ENCODE peak calls at places on chromosomes 7 and 10, in nine cellular contexts. O is brain microvascular endothelial cell; J is central memory CD4-positive, alpha-beta T cell; N is D341Med; U is GM23248; H is activated CD4-positive, alpha-beta T cell treated with anti-CD3 and anti-CD28 coated beads, Interleukin-2, amount 50 U/mL, for 48 hours; P is lower lobe of right lung; T is hypothalamus; C is hippocampal formation. X is an unnamed sample.

GRCh38 chr7:29921404-29922010 is 68.1 kb downstream of the SCRN1 start:
- DNase-seq in N (peak; percentile 79), H (peak; percentile 39), T (peak; percentile 11), C (peak; percentile 8), P (no peak), U (peak; percentile 67), J (peak; percentile 25), O (peak; percentile 52), X (no peak)

GRCh38 chr10:71132321-71132810 is 80.0 kb upstream of the UNC5B start:
- DNase-seq in N (peak; percentile 4), P (no peak), O (no peak), J (no peak), T (no peak), U (no peak), H (no peak), C (no peak), X (no peak)

GRCh38 chr10:117460846-117461765 is 81.4 kb upstream of the EMX2 start:
- DNase-seq in T (no peak), J (no peak), C (no peak), O (no peak), U (peak; percentile 97), P (no peak), N (no peak), H (no peak), X (no peak)

GRCh38 chr10:3745582-3745981 is 39.4 kb downstream of the KLF6 start:
- DNase-seq in N (no peak), U (no peak), T (no peak), J (no peak), P (no peak), H (no peak), O (no peak), C (no peak), X (no peak)

GRCh38 chr10:30036341-30036740 is 23.0 kb downstream of the JCAD start:
- DNase-seq in P (no peak), O (no peak), N (no peak), C (no peak), U (no peak), H (no peak), J (no peak), T (no peak), X (no peak)

GRCh38 chr10:73506491-73506890 is 10.7 kb upstream of the PPP3CB start:
- DNase-seq in H (no peak), T (no peak), N (no peak), U (peak; percentile 65), C (no peak), J (no peak), P (no peak), O (no peak), X (no peak)

GRCh38 chr10:86105640-86106039 is 261.0 kb downstream of the GRID1 start:
- DNase-seq in P (no peak), T (no peak), U (no peak), O (no peak), C (no peak), J (no peak), H (no peak), N (no peak), X (no peak)

GRCh38 chr7:101166909-101167644 is 1.7 kb upstream of the VGF start:
- DNase-seq in H (no peak), C (no peak), J (no peak), N (no peak), U (no peak), O (no peak), T (no peak), P (no peak), X (no peak)

GRCh38 chr7:110612680-110613079 is 478.2 kb upstream of the LRRN3 start:
- DNase-seq in P (no peak), J (no peak), O (no peak), N (no peak), U (no peak), T (no peak), C (no peak), H (no peak), X (no peak)

GRCh38 chr10:100786591-100786990 is 41.2 kb downstream of the PAX2 start:
- DNase-seq in N (no peak), P (no peak), H (no peak), C (no peak), O (no peak), T (no peak), U (no peak), J (no peak), X (no peak)

GRCh38 chr10:34104829-34105572 is 710.1 kb downstream of the PARD3 start:
- DNase-seq in N (no peak), P (no peak), U (no peak), C (no peak), T (no peak), H (no peak), O (no peak), J (no peak), X (no peak)

GRCh38 chr7:16040381-16040780 is 353.9 kb upstream of the MEOX2 start:
- DNase-seq in N (no peak), C (no peak), J (no peak), P (no peak), H (no peak), T (no peak), O (no peak), U (no peak), X (no peak)

GRCh38 chr10:79417731-79418130 is 27.7 kb downstream of the ZCCHC24 start:
- DNase-seq in O (no peak), N (no peak), P (peak; percentile 35), J (no peak), C (no peak), U (no peak), T (no peak), H (no peak), X (peak; percentile 5)

GRCh38 chr10:29120216-29120615 is 168.7 kb upstream of the LYZL1 start:
- DNase-seq in U (peak; percentile 38), N (no peak), T (no peak), J (no peak), H (no peak), C (no peak), P (no peak), O (peak; percentile 75), X (no peak)

GRCh38 chr10:29473087-29473356 is 161.7 kb downstream of the SVIL start:
- DNase-seq in P (no peak), H (no peak), U (no peak), J (no peak), N (no peak), T (no peak), C (no peak), O (no peak), X (no peak)

GRCh38 chr7:99380032-99380822 is 5.7 kb downstream of the ARPC1B start:
- DNase-seq in J (peak; percentile 36), N (no peak), O (peak; percentile 52), H (peak; percentile 70), U (peak; percentile 85), P (peak; percentile 67), C (peak; percentile 39), T (peak; percentile 33), X (peak; percentile 88)

GRCh38 chr7:105141068-105141467 is 127.1 kb downstream of the KMT2E start:
- DNase-seq in C (no peak), P (no peak), H (no peak), N (peak; percentile 73), O (peak; percentile 28), T (no peak), U (peak; percentile 64), J (no peak), X (no peak)

GRCh38 chr10:335151-335800 is 200.0 kb downstream of the ZMYND11 start:
- DNase-seq in C (no peak), N (no peak), J (no peak), T (no peak), O (no peak), U (peak; percentile 25), H (no peak), P (no peak), X (peak; percentile 15)

GRCh38 chr7:26865094-26865388 is 651 bp upstream of the SKAP2 start:
- DNase-seq in P (peak; percentile 82), T (no peak), U (peak; percentile 88), O (no peak), N (no peak), J (no peak), H (no peak), C (no peak), X (no peak)

GRCh38 chr10:97140284-97140846 is 45.4 kb downstream of the SLIT1 start:
- DNase-seq in J (no peak), U (no peak), O (no peak), N (no peak), P (no peak), T (no peak), C (no peak), H (no peak), X (no peak)

GRCh38 chr10:108250954-108251620 is 1086.6 kb upstream of the SORCS1 start:
- DNase-seq in T (no peak), N (no peak), H (no peak), O (no peak), J (no peak), C (no peak), P (no peak), U (no peak), X (no peak)

GRCh38 chr10:120221873-120222485 is 235.0 kb upstream of the PLPP4 start:
- DNase-seq in H (peak; percentile 6), U (peak; percentile 80), O (peak; percentile 35), P (no peak), C (no peak), J (no peak), T (no peak), N (peak; percentile 62), X (no peak)

GRCh38 chr10:75660833-75661232 is 229.4 kb downstream of the LRMDA start:
- DNase-seq in C (no peak), J (no peak), O (no peak), U (no peak), N (no peak), P (no peak), T (no peak), H (no peak), X (no peak)

GRCh38 chr7:2108501-2109250 is 124.1 kb downstream of the MAD1L1 start:
- DNase-seq in C (peak; percentile 57), H (no peak), U (no peak), O (no peak), J (no peak), P (no peak), T (no peak), N (no peak), X (no peak)

GRCh38 chr7:149495785-149496641 is 1.6 kb downstream of the ZNF746 start:
- DNase-seq in C (peak; percentile 22), T (peak; percentile 36), U (peak; percentile 77), J (no peak), N (no peak), O (peak; percentile 89), H (peak; percentile 26), P (peak; percentile 71), X (no peak)

GRCh38 chr10:110460111-110460809 is 37.4 kb upstream of the DUSP5 start:
- DNase-seq in U (peak; percentile 45), O (peak; percentile 16), T (no peak), J (peak; percentile 14), C (no peak), H (peak; percentile 37), P (no peak), N (no peak), X (no peak)

GRCh38 chr10:14032406-14032998 is 298.2 kb downstream of the FRMD4A start:
- DNase-seq in P (peak; percentile 52), T (no peak), H (peak; percentile 58), J (peak; percentile 21), N (peak; percentile 40), C (no peak), O (no peak), U (peak; percentile 17), X (no peak)

GRCh38 chr7:27994639-27995038 is 186.0 kb downstream of the JAZF1 start:
- DNase-seq in O (no peak), U (peak; percentile 74), J (no peak), C (no peak), P (no peak), N (no peak), H (no peak), T (no peak), X (no peak)

GRCh38 chr7:22990588-22990949 is 23.4 kb downstream of the HYCC1 start:
- DNase-seq in P (no peak), T (no peak), O (peak; percentile 57), U (peak; percentile 79), H (no peak), N (no peak), J (no peak), C (no peak), X (no peak)

GRCh38 chr7:42232275-42232674 is 4.7 kb downstream of the GLI3 start:
- DNase-seq in J (no peak), U (peak; percentile 82), P (no peak), T (no peak), C (no peak), N (no peak), H (no peak), O (no peak), X (no peak)

GRCh38 chr7:125599387-125599786 is 669.8 kb upstream of the POT1 start:
- DNase-seq in T (no peak), U (no peak), N (no peak), J (no peak), H (no peak), C (no peak), O (peak; percentile 47), P (no peak), X (no peak)

X was measured in CD14-positive monocyte.